ENCODE peak calls at places on chromosome 20, in four cellular contexts. One of them, this sample, is unnamed.
A peak's percentile ranks its signal among the peaks of the same experiment; 100 is the strongest.

GRCh38 chr20:10670521-10671220 is 3.1 kb downstream of the JAG1 start:
- DNase-seq in K562: no peak
- DNase-seq in keratinocyte: no peak
- DNase-seq in endothelial cell of umbilical vein: peak; percentile 63
- DNase-seq in this sample: peak; percentile 30

GRCh38 chr20:32972181-32973076 is 31.8 kb downstream of the SUN5 start:
- DNase-seq in keratinocyte: no peak
- DNase-seq in endothelial cell of umbilical vein: peak; percentile 8
- DNase-seq in K562: no peak
- DNase-seq in this sample: no peak

GRCh38 chr20:51945177-51945576 is 142.9 kb upstream of the SALL4 start:
- DNase-seq in keratinocyte: no peak
- DNase-seq in K562: no peak
- DNase-seq in endothelial cell of umbilical vein: no peak
- DNase-seq in this sample: no peak

GRCh38 chr20:49510562-49511117 is 28.2 kb upstream of the KCNB1 start:
- DNase-seq in keratinocyte: no peak
- DNase-seq in K562: no peak
- DNase-seq in endothelial cell of umbilical vein: no peak
- DNase-seq in this sample: peak; percentile 83

GRCh38 chr20:46219190-46219589 is 89.1 kb downstream of the CDH22 start:
- DNase-seq in K562: no peak
- DNase-seq in endothelial cell of umbilical vein: no peak
- DNase-seq in keratinocyte: no peak
- DNase-seq in this sample: no peak

GRCh38 chr20:15242773-15243172 is 905.4 kb upstream of the FLRT3 start:
- DNase-seq in keratinocyte: no peak
- DNase-seq in endothelial cell of umbilical vein: no peak
- DNase-seq in K562: no peak
- DNase-seq in this sample: no peak

GRCh38 chr20:20368414-20369352 is 779 bp downstream of the INSM1 start:
- DNase-seq in K562: no peak
- DNase-seq in keratinocyte: no peak
- DNase-seq in endothelial cell of umbilical vein: no peak
- DNase-seq in this sample: no peak

GRCh38 chr20:32622585-32623468 is 37.7 kb upstream of the NOL4L start:
- DNase-seq in endothelial cell of umbilical vein: no peak
- DNase-seq in keratinocyte: no peak
- DNase-seq in K562: no peak
- DNase-seq in this sample: no peak

GRCh38 chr20:9467995-9468394 is 46.4 kb upstream of the LAMP5 start:
- DNase-seq in endothelial cell of umbilical vein: no peak
- DNase-seq in K562: peak; percentile 8
- DNase-seq in keratinocyte: no peak
- DNase-seq in this sample: no peak

GRCh38 chr20:6000851-6001250 is 50.4 kb downstream of the MCM8 start:
- DNase-seq in K562: no peak
- DNase-seq in keratinocyte: no peak
- DNase-seq in endothelial cell of umbilical vein: no peak
- DNase-seq in this sample: no peak

GRCh38 chr20:33657704-33658095 is 4.4 kb upstream of the C20orf144 start:
- DNase-seq in K562: no peak
- DNase-seq in endothelial cell of umbilical vein: no peak
- DNase-seq in keratinocyte: no peak
- DNase-seq in this sample: no peak

GRCh38 chr20:17807670-17808069 is 107.9 kb downstream of the BANF2 start:
- DNase-seq in endothelial cell of umbilical vein: no peak
- DNase-seq in keratinocyte: no peak
- DNase-seq in K562: no peak
- DNase-seq in this sample: peak; percentile 18

GRCh38 chr20:18698735-18699380 is 111.0 kb downstream of the DTD1 start:
- DNase-seq in keratinocyte: no peak
- DNase-seq in K562: no peak
- DNase-seq in endothelial cell of umbilical vein: no peak
- DNase-seq in this sample: no peak

GRCh38 chr20:47778398-47779354 is 6.6 kb downstream of the SULF2 start:
- DNase-seq in K562: no peak
- DNase-seq in keratinocyte: no peak
- DNase-seq in endothelial cell of umbilical vein: no peak
- DNase-seq in this sample: no peak

GRCh38 chr20:32247957-32248497 is 29.4 kb upstream of the KIF3B start:
- DNase-seq in endothelial cell of umbilical vein: no peak
- DNase-seq in K562: no peak
- DNase-seq in keratinocyte: no peak
- DNase-seq in this sample: no peak

GRCh38 chr20:56348306-56348695 is 10.5 kb upstream of the FAM210B start:
- DNase-seq in K562: no peak
- DNase-seq in endothelial cell of umbilical vein: peak; percentile 10
- DNase-seq in keratinocyte: no peak
- DNase-seq in this sample: no peak

GRCh38 chr20:8803065-8803464 is 265.8 kb upstream of the PLCB4 start:
- DNase-seq in keratinocyte: no peak
- DNase-seq in K562: no peak
- DNase-seq in endothelial cell of umbilical vein: peak; percentile 46
- DNase-seq in this sample: no peak

GRCh38 chr20:63129991-63130653 is 85.8 kb downstream of the YTHDF1 start:
- DNase-seq in endothelial cell of umbilical vein: peak; percentile 76
- DNase-seq in K562: no peak
- DNase-seq in keratinocyte: no peak
- DNase-seq in this sample: no peak

GRCh38 chr20:25547063-25547462 is 38.3 kb downstream of the NINL start:
- DNase-seq in K562: no peak
- DNase-seq in endothelial cell of umbilical vein: no peak
- DNase-seq in keratinocyte: no peak
- DNase-seq in this sample: no peak

GRCh38 chr20:44724423-44725091 is 9.4 kb downstream of the CCN5 start:
- DNase-seq in K562: peak; percentile 32
- DNase-seq in keratinocyte: no peak
- DNase-seq in endothelial cell of umbilical vein: no peak
- DNase-seq in this sample: no peak

GRCh38 chr20:10761786-10762185 is 88.0 kb upstream of the JAG1 start:
- DNase-seq in endothelial cell of umbilical vein: peak; percentile 76
- DNase-seq in keratinocyte: no peak
- DNase-seq in K562: no peak
- DNase-seq in this sample: peak; percentile 58

GRCh38 chr20:19449051-19449450 is 236.6 kb downstream of the SLC24A3 start:
- DNase-seq in K562: no peak
- DNase-seq in keratinocyte: no peak
- DNase-seq in endothelial cell of umbilical vein: no peak
- DNase-seq in this sample: no peak

GRCh38 chr20:3889489-3890409 is 562 bp downstream of the PANK2 start:
- DNase-seq in K562: peak; percentile 72
- DNase-seq in keratinocyte: no peak
- DNase-seq in endothelial cell of umbilical vein: peak; percentile 53
- DNase-seq in this sample: no peak

GRCh38 chr20:34522969-34523871 is 7.0 kb downstream of the DYNLRB1 start:
- DNase-seq in K562: peak; percentile 37
- DNase-seq in keratinocyte: no peak
- DNase-seq in endothelial cell of umbilical vein: peak; percentile 61
- DNase-seq in this sample: peak; percentile 81

GRCh38 chr20:5621305-5621704 is 128.9 kb upstream of the SHLD1 start:
- DNase-seq in K562: no peak
- DNase-seq in endothelial cell of umbilical vein: peak; percentile 64
- DNase-seq in keratinocyte: no peak
- DNase-seq in this sample: no peak

GRCh38 chr20:38504368-38505090 is 31.9 kb downstream of the RALGAPB start:
- DNase-seq in K562: no peak
- DNase-seq in keratinocyte: no peak
- DNase-seq in endothelial cell of umbilical vein: no peak
- DNase-seq in this sample: no peak

GRCh38 chr20:3651204-3651970 is 11.8 kb downstream of the GFRA4 start:
- DNase-seq in K562: no peak
- DNase-seq in endothelial cell of umbilical vein: no peak
- DNase-seq in keratinocyte: no peak
- DNase-seq in this sample: no peak

GRCh38 chr20:56932575-56933330 is 303.6 kb downstream of the TFAP2C start:
- DNase-seq in endothelial cell of umbilical vein: no peak
- DNase-seq in keratinocyte: no peak
- DNase-seq in K562: no peak
- DNase-seq in this sample: no peak

GRCh38 chr20:43247361-43247760 is 57.7 kb upstream of the PTPRT start:
- DNase-seq in keratinocyte: no peak
- DNase-seq in endothelial cell of umbilical vein: no peak
- DNase-seq in K562: no peak
- DNase-seq in this sample: no peak

GRCh38 chr20:43241057-43241702 is 51.5 kb upstream of the PTPRT start:
- DNase-seq in keratinocyte: no peak
- DNase-seq in K562: no peak
- DNase-seq in endothelial cell of umbilical vein: no peak
- DNase-seq in this sample: no peak

GRCh38 chr20:43248341-43248740 is 58.6 kb upstream of the PTPRT start:
- DNase-seq in K562: no peak
- DNase-seq in endothelial cell of umbilical vein: no peak
- DNase-seq in keratinocyte: no peak
- DNase-seq in this sample: no peak

GRCh38 chr20:43243672-43244269 is 54.1 kb upstream of the PTPRT start:
- DNase-seq in K562: no peak
- DNase-seq in keratinocyte: no peak
- DNase-seq in endothelial cell of umbilical vein: no peak
- DNase-seq in this sample: no peak

GRCh38 chr20:43244647-43245046 is 54.9 kb upstream of the PTPRT start:
- DNase-seq in K562: no peak
- DNase-seq in keratinocyte: no peak
- DNase-seq in endothelial cell of umbilical vein: no peak
- DNase-seq in this sample: no peak
- H3K9me1 ChIP-seq in K562: no peaks in the 10 kb centered on the region
- H3K9me1 ChIP-seq in keratinocyte: no peaks in the 10 kb centered on the region
- H3K9me1 ChIP-seq in endothelial cell of umbilical vein: no peaks in the 10 kb centered on the region
- H3K9me1 ChIP-seq in this sample: no peaks in the 10 kb centered on the region

GRCh38 chr20:41748051-41748450 is 129.9 kb upstream of the CHD6 start:
- DNase-seq in K562: no peak
- DNase-seq in keratinocyte: no peak
- DNase-seq in endothelial cell of umbilical vein: no peak
- DNase-seq in this sample: no peak

GRCh38 chr20:41746635-41747034 is 128.5 kb upstream of the CHD6 start:
- DNase-seq in K562: no peak
- DNase-seq in endothelial cell of umbilical vein: no peak
- DNase-seq in keratinocyte: no peak
- DNase-seq in this sample: no peak

GRCh38 chr20:41750137-41750536 is 132.0 kb upstream of the CHD6 start:
- DNase-seq in endothelial cell of umbilical vein: no peak
- DNase-seq in K562: no peak
- DNase-seq in keratinocyte: no peak
- DNase-seq in this sample: no peak

GRCh38 chr20:41748756-41749582 is 130.8 kb upstream of the CHD6 start:
- DNase-seq in endothelial cell of umbilical vein: no peak
- DNase-seq in keratinocyte: no peak
- DNase-seq in K562: no peak
- DNase-seq in this sample: no peak

DNA sequence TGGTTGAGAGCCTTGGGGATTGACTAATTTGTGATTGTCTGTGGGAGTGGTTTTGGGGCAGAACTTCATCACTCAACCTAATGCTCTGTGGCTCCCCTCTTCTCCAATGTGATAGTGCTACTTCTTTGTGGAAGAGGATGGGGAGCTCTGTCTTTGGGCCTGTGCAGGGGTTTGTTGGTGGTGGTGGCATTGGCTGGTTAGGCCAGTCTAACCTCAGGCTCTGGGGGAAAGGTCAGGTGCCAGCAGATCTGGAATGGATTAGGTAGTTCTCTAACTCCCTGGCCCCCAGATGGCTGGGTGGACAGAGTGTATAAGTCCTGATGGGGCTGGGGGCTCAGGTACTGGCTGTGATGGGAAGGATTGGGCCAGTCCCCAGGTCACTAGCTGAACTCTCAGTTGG is 129.0 kb upstream of the CHD6 start:
- DNase-seq in endothelial cell of umbilical vein: no peak
- DNase-seq in K562: no peak
- DNase-seq in keratinocyte: no peak
- DNase-seq in this sample: no peak
- H3K9me1 ChIP-seq in endothelial cell of umbilical vein: no peaks in the 10 kb centered on the region
- H3K9me1 ChIP-seq in K562: no peaks in the 10 kb centered on the region
- H3K9me1 ChIP-seq in keratinocyte: no peaks in the 10 kb centered on the region
- H3K9me1 ChIP-seq in this sample: no peaks in the 10 kb centered on the region

DNA sequence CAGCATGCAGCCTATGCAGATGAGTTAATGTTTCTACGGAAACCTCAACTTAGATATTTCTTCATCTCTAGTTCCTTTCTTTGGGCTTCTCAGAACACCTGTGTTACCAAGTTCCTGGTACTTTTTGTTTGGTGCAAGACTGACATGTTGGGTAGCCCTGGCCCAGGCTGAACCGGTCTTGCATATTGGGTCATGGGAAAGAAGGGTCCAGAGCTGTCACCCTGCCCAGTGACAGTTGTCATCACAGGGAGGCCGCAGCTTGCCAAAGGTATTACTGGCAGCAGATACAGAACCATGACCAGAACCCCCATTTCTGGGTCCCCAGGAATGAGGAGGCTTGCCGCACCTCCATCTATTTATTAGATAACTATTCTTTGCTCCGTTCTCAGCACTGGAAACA is 40.2 kb downstream of the PDYN start:
- DNase-seq in endothelial cell of umbilical vein: no peak
- DNase-seq in keratinocyte: no peak
- DNase-seq in K562: no peak
- DNase-seq in this sample: no peak
- H3K9me1 ChIP-seq in endothelial cell of umbilical vein: no peaks in the 10 kb centered on the region
- H3K9me1 ChIP-seq in keratinocyte: no peaks in the 10 kb centered on the region
- H3K9me1 ChIP-seq in K562: no peaks in the 10 kb centered on the region
- H3K9me1 ChIP-seq in this sample: no peaks in the 10 kb centered on the region

GRCh38 chr20:24502184-24502583 is 32.8 kb downstream of the SYNDIG1 start:
- DNase-seq in keratinocyte: no peak
- DNase-seq in K562: no peak
- DNase-seq in endothelial cell of umbilical vein: no peak
- DNase-seq in this sample: peak; percentile 59

GRCh38 chr20:24504331-24505285 is 35.2 kb downstream of the SYNDIG1 start:
- DNase-seq in K562: no peak
- DNase-seq in endothelial cell of umbilical vein: no peak
- DNase-seq in keratinocyte: no peak
- DNase-seq in this sample: no peak

GRCh38 chr20:24501764-24502163 is 32.3 kb downstream of the SYNDIG1 start:
- DNase-seq in keratinocyte: no peak
- DNase-seq in K562: no peak
- DNase-seq in endothelial cell of umbilical vein: no peak
- DNase-seq in this sample: no peak

GRCh38 chr20:24502661-24503060 is 33.2 kb downstream of the SYNDIG1 start:
- DNase-seq in keratinocyte: no peak
- DNase-seq in endothelial cell of umbilical vein: no peak
- DNase-seq in K562: no peak
- DNase-seq in this sample: no peak

DNA sequence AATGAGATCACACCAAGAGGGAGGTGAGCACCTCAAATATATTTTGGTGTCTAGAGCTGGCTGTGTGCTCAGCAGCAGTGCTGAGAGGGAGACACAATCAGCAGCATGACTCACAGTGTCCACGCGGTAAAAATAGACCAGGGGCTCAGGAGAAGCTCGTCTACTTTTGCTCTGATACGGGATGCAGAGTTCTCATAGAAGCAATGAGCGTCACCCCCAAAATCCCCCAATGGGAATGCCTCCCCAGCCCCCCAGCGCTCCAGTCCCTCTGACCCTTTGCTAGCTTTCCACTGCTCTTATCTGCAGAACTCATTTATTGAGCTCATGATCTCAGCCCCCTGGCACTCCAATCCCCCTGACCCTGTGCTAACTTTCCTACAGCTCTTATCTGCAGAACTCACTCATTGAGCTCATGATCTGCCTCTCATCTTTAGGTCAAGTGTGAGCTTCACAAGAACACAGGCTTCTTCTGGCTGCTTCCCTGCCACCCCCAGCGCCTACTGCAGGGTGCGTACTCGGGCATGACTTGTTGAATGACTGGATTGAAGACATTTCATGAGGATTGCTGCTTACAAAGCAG is 34.0 kb downstream of the SYNDIG1 start:
- DNase-seq in keratinocyte: no peak
- DNase-seq in endothelial cell of umbilical vein: no peak
- DNase-seq in K562: no peak
- DNase-seq in this sample: peak; percentile 13
- H3K9me1 ChIP-seq in keratinocyte: no peaks in the 10 kb centered on the region
- H3K9me1 ChIP-seq in endothelial cell of umbilical vein: no peaks in the 10 kb centered on the region
- H3K9me1 ChIP-seq in K562: no peaks in the 10 kb centered on the region
- H3K9me1 ChIP-seq in this sample: no peaks in the 10 kb centered on the region